ENCODE peak calls at places on chromosomes 11 and 22, in five cellular contexts. One of them, this sample, is unnamed.

GRCh38 chr11:66328307-66329144 is 7.7 kb downstream of the RIN1 start:
- DNase-seq in GM23338: peak
- DNase-seq in hypothalamus: peak
- DNase-seq in stimulated activated CD4-positive, alpha-beta T cell treated with anti-CD3 and anti-CD28 coated beads, TNF-alpha, amount 100 ng/mL, for 48 hours: peak
- DNase-seq in stimulated activated naive B cell treated with anti-CD40 and anti-IgM and Interleukin-4, amounts not matched to agents 10 μg/mL and 1 μg/mL and 100 μg/mL, for 72 hours: peak
- DNase-seq in this sample: peak

GRCh38 chr11:123083623-123084029 is 21.7 kb upstream of the HSPA8 start:
- DNase-seq in GM23338: no peak
- DNase-seq in stimulated activated naive B cell treated with anti-CD40 and anti-IgM and Interleukin-4, amounts not matched to agents 10 μg/mL and 1 μg/mL and 100 μg/mL, for 72 hours: no peak
- DNase-seq in hypothalamus: no peak
- DNase-seq in stimulated activated CD4-positive, alpha-beta T cell treated with anti-CD3 and anti-CD28 coated beads, TNF-alpha, amount 100 ng/mL, for 48 hours: peak
- DNase-seq in this sample: peak

GRCh38 chr11:82080160-82080559 is 653.5 kb downstream of the FAM181B start:
- DNase-seq in stimulated activated naive B cell treated with anti-CD40 and anti-IgM and Interleukin-4, amounts not matched to agents 10 μg/mL and 1 μg/mL and 100 μg/mL, for 72 hours: no peak
- DNase-seq in GM23338: no peak
- DNase-seq in stimulated activated CD4-positive, alpha-beta T cell treated with anti-CD3 and anti-CD28 coated beads, TNF-alpha, amount 100 ng/mL, for 48 hours: no peak
- DNase-seq in hypothalamus: no peak
- DNase-seq in this sample: peak

GRCh38 chr11:73766763-73767162 is 5.9 kb upstream of the RAB6A start:
- DNase-seq in hypothalamus: no peak
- DNase-seq in stimulated activated naive B cell treated with anti-CD40 and anti-IgM and Interleukin-4, amounts not matched to agents 10 μg/mL and 1 μg/mL and 100 μg/mL, for 72 hours: no peak
- DNase-seq in GM23338: no peak
- DNase-seq in stimulated activated CD4-positive, alpha-beta T cell treated with anti-CD3 and anti-CD28 coated beads, TNF-alpha, amount 100 ng/mL, for 48 hours: no peak
- DNase-seq in this sample: no peak

GRCh38 chr11:123505546-123506299 is 75.7 kb downstream of the GRAMD1B start:
- DNase-seq in hypothalamus: no peak
- DNase-seq in stimulated activated CD4-positive, alpha-beta T cell treated with anti-CD3 and anti-CD28 coated beads, TNF-alpha, amount 100 ng/mL, for 48 hours: no peak
- DNase-seq in GM23338: peak
- DNase-seq in stimulated activated naive B cell treated with anti-CD40 and anti-IgM and Interleukin-4, amounts not matched to agents 10 μg/mL and 1 μg/mL and 100 μg/mL, for 72 hours: no peak
- DNase-seq in this sample: no peak

GRCh38 chr11:30128269-30128932 is 102.4 kb upstream of the FSHB start:
- DNase-seq in stimulated activated CD4-positive, alpha-beta T cell treated with anti-CD3 and anti-CD28 coated beads, TNF-alpha, amount 100 ng/mL, for 48 hours: no peak
- DNase-seq in stimulated activated naive B cell treated with anti-CD40 and anti-IgM and Interleukin-4, amounts not matched to agents 10 μg/mL and 1 μg/mL and 100 μg/mL, for 72 hours: no peak
- DNase-seq in GM23338: peak
- DNase-seq in hypothalamus: no peak
- DNase-seq in this sample: peak

GRCh38 chr11:6259638-6260019 is at the start of gene CCKBR:
- DNase-seq in stimulated activated naive B cell treated with anti-CD40 and anti-IgM and Interleukin-4, amounts not matched to agents 10 μg/mL and 1 μg/mL and 100 μg/mL, for 72 hours: no peak
- DNase-seq in stimulated activated CD4-positive, alpha-beta T cell treated with anti-CD3 and anti-CD28 coated beads, TNF-alpha, amount 100 ng/mL, for 48 hours: no peak
- DNase-seq in GM23338: peak
- DNase-seq in hypothalamus: no peak
- DNase-seq in this sample: no peak

GRCh38 chr11:96086111-96086510 is 162.2 kb upstream of the MTMR2 start:
- DNase-seq in GM23338: no peak
- DNase-seq in hypothalamus: no peak
- DNase-seq in stimulated activated CD4-positive, alpha-beta T cell treated with anti-CD3 and anti-CD28 coated beads, TNF-alpha, amount 100 ng/mL, for 48 hours: no peak
- DNase-seq in stimulated activated naive B cell treated with anti-CD40 and anti-IgM and Interleukin-4, amounts not matched to agents 10 μg/mL and 1 μg/mL and 100 μg/mL, for 72 hours: no peak
- DNase-seq in this sample: no peak

GRCh38 chr11:36953986-36954385 is 355.9 kb upstream of the RAG2 start:
- DNase-seq in hypothalamus: no peak
- DNase-seq in stimulated activated CD4-positive, alpha-beta T cell treated with anti-CD3 and anti-CD28 coated beads, TNF-alpha, amount 100 ng/mL, for 48 hours: no peak
- DNase-seq in stimulated activated naive B cell treated with anti-CD40 and anti-IgM and Interleukin-4, amounts not matched to agents 10 μg/mL and 1 μg/mL and 100 μg/mL, for 72 hours: no peak
- DNase-seq in GM23338: no peak
- DNase-seq in this sample: no peak

GRCh38 chr22:34454598-34454997 is 534.3 kb upstream of the LARGE1 start:
- DNase-seq in stimulated activated CD4-positive, alpha-beta T cell treated with anti-CD3 and anti-CD28 coated beads, TNF-alpha, amount 100 ng/mL, for 48 hours: no peak
- DNase-seq in hypothalamus: no peak
- DNase-seq in stimulated activated naive B cell treated with anti-CD40 and anti-IgM and Interleukin-4, amounts not matched to agents 10 μg/mL and 1 μg/mL and 100 μg/mL, for 72 hours: no peak
- DNase-seq in GM23338: no peak
- DNase-seq in this sample: no peak

GRCh38 chr11:104531075-104531474 is 367.1 kb upstream of the PDGFD start:
- DNase-seq in hypothalamus: no peak
- DNase-seq in stimulated activated CD4-positive, alpha-beta T cell treated with anti-CD3 and anti-CD28 coated beads, TNF-alpha, amount 100 ng/mL, for 48 hours: no peak
- DNase-seq in GM23338: peak
- DNase-seq in stimulated activated naive B cell treated with anti-CD40 and anti-IgM and Interleukin-4, amounts not matched to agents 10 μg/mL and 1 μg/mL and 100 μg/mL, for 72 hours: no peak
- DNase-seq in this sample: no peak

GRCh38 chr22:41532908-41533825 is 11.1 kb downstream of the POLR3H start:
- DNase-seq in hypothalamus: no peak
- DNase-seq in stimulated activated naive B cell treated with anti-CD40 and anti-IgM and Interleukin-4, amounts not matched to agents 10 μg/mL and 1 μg/mL and 100 μg/mL, for 72 hours: peak
- DNase-seq in GM23338: peak
- DNase-seq in stimulated activated CD4-positive, alpha-beta T cell treated with anti-CD3 and anti-CD28 coated beads, TNF-alpha, amount 100 ng/mL, for 48 hours: peak
- DNase-seq in this sample: peak

GRCh38 chr11:1773711-1774550 is 10.2 kb upstream of the CTSD start:
- DNase-seq in GM23338: no peak
- DNase-seq in stimulated activated naive B cell treated with anti-CD40 and anti-IgM and Interleukin-4, amounts not matched to agents 10 μg/mL and 1 μg/mL and 100 μg/mL, for 72 hours: no peak
- DNase-seq in hypothalamus: no peak
- DNase-seq in stimulated activated CD4-positive, alpha-beta T cell treated with anti-CD3 and anti-CD28 coated beads, TNF-alpha, amount 100 ng/mL, for 48 hours: no peak
- DNase-seq in this sample: no peak

GRCh38 chr11:79437981-79438630 is 2.7 kb downstream of the TENM4 start:
- DNase-seq in stimulated activated naive B cell treated with anti-CD40 and anti-IgM and Interleukin-4, amounts not matched to agents 10 μg/mL and 1 μg/mL and 100 μg/mL, for 72 hours: no peak
- DNase-seq in GM23338: peak
- DNase-seq in hypothalamus: no peak
- DNase-seq in stimulated activated CD4-positive, alpha-beta T cell treated with anti-CD3 and anti-CD28 coated beads, TNF-alpha, amount 100 ng/mL, for 48 hours: no peak
- DNase-seq in this sample: no peak

GRCh38 chr11:26583550-26583949 is 11.5 kb upstream of the MUC15 start:
- DNase-seq in stimulated activated CD4-positive, alpha-beta T cell treated with anti-CD3 and anti-CD28 coated beads, TNF-alpha, amount 100 ng/mL, for 48 hours: no peak
- DNase-seq in GM23338: no peak
- DNase-seq in hypothalamus: no peak
- DNase-seq in stimulated activated naive B cell treated with anti-CD40 and anti-IgM and Interleukin-4, amounts not matched to agents 10 μg/mL and 1 μg/mL and 100 μg/mL, for 72 hours: no peak
- DNase-seq in this sample: no peak

GRCh38 chr11:76291576-76292526 is 85.5 kb upstream of the WNT11 start:
- DNase-seq in stimulated activated CD4-positive, alpha-beta T cell treated with anti-CD3 and anti-CD28 coated beads, TNF-alpha, amount 100 ng/mL, for 48 hours: no peak
- DNase-seq in GM23338: no peak
- DNase-seq in stimulated activated naive B cell treated with anti-CD40 and anti-IgM and Interleukin-4, amounts not matched to agents 10 μg/mL and 1 μg/mL and 100 μg/mL, for 72 hours: no peak
- DNase-seq in hypothalamus: no peak
- DNase-seq in this sample: no peak

GRCh38 chr11:47987310-47987709 is 7.0 kb downstream of the PTPRJ start:
- DNase-seq in GM23338: no peak
- DNase-seq in stimulated activated CD4-positive, alpha-beta T cell treated with anti-CD3 and anti-CD28 coated beads, TNF-alpha, amount 100 ng/mL, for 48 hours: no peak
- DNase-seq in hypothalamus: no peak
- DNase-seq in stimulated activated naive B cell treated with anti-CD40 and anti-IgM and Interleukin-4, amounts not matched to agents 10 μg/mL and 1 μg/mL and 100 μg/mL, for 72 hours: no peak
- DNase-seq in this sample: no peak

GRCh38 chr11:66317766-66318575 is 1.1 kb upstream of the CD248 start:
- DNase-seq in GM23338: peak
- DNase-seq in stimulated activated CD4-positive, alpha-beta T cell treated with anti-CD3 and anti-CD28 coated beads, TNF-alpha, amount 100 ng/mL, for 48 hours: peak
- DNase-seq in stimulated activated naive B cell treated with anti-CD40 and anti-IgM and Interleukin-4, amounts not matched to agents 10 μg/mL and 1 μg/mL and 100 μg/mL, for 72 hours: no peak
- DNase-seq in hypothalamus: no peak
- DNase-seq in this sample: no peak

GRCh38 chr22:47201186-47201995 is 438.9 kb downstream of the TBC1D22A start:
- DNase-seq in GM23338: no peak
- DNase-seq in hypothalamus: no peak
- DNase-seq in stimulated activated naive B cell treated with anti-CD40 and anti-IgM and Interleukin-4, amounts not matched to agents 10 μg/mL and 1 μg/mL and 100 μg/mL, for 72 hours: no peak
- DNase-seq in stimulated activated CD4-positive, alpha-beta T cell treated with anti-CD3 and anti-CD28 coated beads, TNF-alpha, amount 100 ng/mL, for 48 hours: no peak
- DNase-seq in this sample: no peak

GRCh38 chr22:40648386-40648785 is 11.9 kb upstream of the MRTFA start:
- DNase-seq in stimulated activated CD4-positive, alpha-beta T cell treated with anti-CD3 and anti-CD28 coated beads, TNF-alpha, amount 100 ng/mL, for 48 hours: no peak
- DNase-seq in hypothalamus: no peak
- DNase-seq in GM23338: no peak
- DNase-seq in stimulated activated naive B cell treated with anti-CD40 and anti-IgM and Interleukin-4, amounts not matched to agents 10 μg/mL and 1 μg/mL and 100 μg/mL, for 72 hours: no peak
- DNase-seq in this sample: no peak

GRCh38 chr22:30014244-30014643 is 66.0 kb upstream of the HORMAD2 start:
- DNase-seq in stimulated activated naive B cell treated with anti-CD40 and anti-IgM and Interleukin-4, amounts not matched to agents 10 μg/mL and 1 μg/mL and 100 μg/mL, for 72 hours: no peak
- DNase-seq in stimulated activated CD4-positive, alpha-beta T cell treated with anti-CD3 and anti-CD28 coated beads, TNF-alpha, amount 100 ng/mL, for 48 hours: no peak
- DNase-seq in hypothalamus: no peak
- DNase-seq in GM23338: no peak
- DNase-seq in this sample: no peak

GRCh38 chr11:130122141-130122575 is 37.4 kb upstream of the ST14 start:
- DNase-seq in GM23338: no peak
- DNase-seq in stimulated activated CD4-positive, alpha-beta T cell treated with anti-CD3 and anti-CD28 coated beads, TNF-alpha, amount 100 ng/mL, for 48 hours: peak
- DNase-seq in hypothalamus: no peak
- DNase-seq in stimulated activated naive B cell treated with anti-CD40 and anti-IgM and Interleukin-4, amounts not matched to agents 10 μg/mL and 1 μg/mL and 100 μg/mL, for 72 hours: no peak
- DNase-seq in this sample: no peak

GRCh38 chr11:14544611-14545010 is 24.4 kb upstream of the PSMA1 start:
- DNase-seq in GM23338: no peak
- DNase-seq in hypothalamus: no peak
- DNase-seq in stimulated activated naive B cell treated with anti-CD40 and anti-IgM and Interleukin-4, amounts not matched to agents 10 μg/mL and 1 μg/mL and 100 μg/mL, for 72 hours: no peak
- DNase-seq in stimulated activated CD4-positive, alpha-beta T cell treated with anti-CD3 and anti-CD28 coated beads, TNF-alpha, amount 100 ng/mL, for 48 hours: no peak
- DNase-seq in this sample: no peak

GRCh38 chr11:115958089-115959000 is 454.1 kb upstream of the CADM1 start:
- DNase-seq in stimulated activated CD4-positive, alpha-beta T cell treated with anti-CD3 and anti-CD28 coated beads, TNF-alpha, amount 100 ng/mL, for 48 hours: no peak
- DNase-seq in stimulated activated naive B cell treated with anti-CD40 and anti-IgM and Interleukin-4, amounts not matched to agents 10 μg/mL and 1 μg/mL and 100 μg/mL, for 72 hours: no peak
- DNase-seq in GM23338: peak
- DNase-seq in hypothalamus: no peak
- DNase-seq in this sample: no peak

GRCh38 chr11:102914238-102915043 is 39.7 kb upstream of the MMP12 start:
- DNase-seq in hypothalamus: no peak
- DNase-seq in GM23338: peak
- DNase-seq in stimulated activated naive B cell treated with anti-CD40 and anti-IgM and Interleukin-4, amounts not matched to agents 10 μg/mL and 1 μg/mL and 100 μg/mL, for 72 hours: no peak
- DNase-seq in stimulated activated CD4-positive, alpha-beta T cell treated with anti-CD3 and anti-CD28 coated beads, TNF-alpha, amount 100 ng/mL, for 48 hours: no peak
- DNase-seq in this sample: peak

GRCh38 chr11:93737904-93738612 is 3.2 kb downstream of the TAF1D start:
- DNase-seq in hypothalamus: no peak
- DNase-seq in GM23338: no peak
- DNase-seq in stimulated activated CD4-positive, alpha-beta T cell treated with anti-CD3 and anti-CD28 coated beads, TNF-alpha, amount 100 ng/mL, for 48 hours: no peak
- DNase-seq in stimulated activated naive B cell treated with anti-CD40 and anti-IgM and Interleukin-4, amounts not matched to agents 10 μg/mL and 1 μg/mL and 100 μg/mL, for 72 hours: no peak
- DNase-seq in this sample: peak

GRCh38 chr11:75596914-75597313 is 34.9 kb downstream of the SERPINH1 start:
- DNase-seq in hypothalamus: no peak
- DNase-seq in stimulated activated naive B cell treated with anti-CD40 and anti-IgM and Interleukin-4, amounts not matched to agents 10 μg/mL and 1 μg/mL and 100 μg/mL, for 72 hours: no peak
- DNase-seq in GM23338: no peak
- DNase-seq in stimulated activated CD4-positive, alpha-beta T cell treated with anti-CD3 and anti-CD28 coated beads, TNF-alpha, amount 100 ng/mL, for 48 hours: no peak
- DNase-seq in this sample: no peak

GRCh38 chr11:32932196-32932595 is 39.6 kb downstream of the QSER1 start:
- DNase-seq in stimulated activated CD4-positive, alpha-beta T cell treated with anti-CD3 and anti-CD28 coated beads, TNF-alpha, amount 100 ng/mL, for 48 hours: no peak
- DNase-seq in GM23338: no peak
- DNase-seq in hypothalamus: no peak
- DNase-seq in stimulated activated naive B cell treated with anti-CD40 and anti-IgM and Interleukin-4, amounts not matched to agents 10 μg/mL and 1 μg/mL and 100 μg/mL, for 72 hours: no peak
- DNase-seq in this sample: no peak

GRCh38 chr11:124882339-124883071 is 15.2 kb downstream of the ROBO4 start:
- DNase-seq in stimulated activated naive B cell treated with anti-CD40 and anti-IgM and Interleukin-4, amounts not matched to agents 10 μg/mL and 1 μg/mL and 100 μg/mL, for 72 hours: no peak
- DNase-seq in stimulated activated CD4-positive, alpha-beta T cell treated with anti-CD3 and anti-CD28 coated beads, TNF-alpha, amount 100 ng/mL, for 48 hours: no peak
- DNase-seq in hypothalamus: no peak
- DNase-seq in GM23338: peak
- DNase-seq in this sample: no peak